ENCODE peak calls at places on chromosome 9, in ten cellular contexts. U is anterior cingulate cortex, P is erythroblast, F is GM19239, X is D341Med, B is AG04450, N is NCI-H1048, Q is WTC11, S is omental fat pad, Y is NCI-H345. K is an unnamed sample.
A peak's percentile ranks its signal among the peaks of the same experiment; 100 is the strongest.

GRCh38 chr9:118751077-118751847 is 618.0 kb downstream of the BRINP1 start:
- DNase-seq in U (no peak), P (no peak), F (no peak), X (no peak), B (no peak), N (no peak), Q (no peak), S (no peak), Y (no peak), K (no peak)

GRCh38 chr9:130805510-130806387 is 29.3 kb upstream of the ABL1 start:
- DNase-seq in U (no peak), P (no peak), F (no peak), X (no peak), B (no peak), N (no peak), Q (no peak), S (no peak), Y (no peak), K (no peak)

GRCh38 chr9:113154471-113154870 is 3.7 kb downstream of the SLC31A2 start:
- DNase-seq in U (peak; percentile 43), P (no peak), F (no peak), X (no peak), B (no peak), N (no peak), Q (no peak), S (no peak), Y (no peak), K (no peak)

GRCh38 chr9:134818591-134818990 is 62.0 kb upstream of the FCN2 start:
- DNase-seq in U (no peak), P (no peak), F (no peak), X (no peak), B (no peak), N (no peak), Q (no peak), S (no peak), Y (no peak), K (peak; percentile 71)

GRCh38 chr9:133889498-133890301 is 102.4 kb downstream of the VAV2 start:
- DNase-seq in U (peak; percentile 16), P (no peak), F (no peak), X (peak; percentile 58), B (no peak), N (no peak), Q (no peak), S (no peak), Y (peak; percentile 83), K (no peak)

GRCh38 chr9:85610074-85610855 is 131.5 kb downstream of the AGTPBP1 start:
- DNase-seq in U (peak; percentile 38), P (peak; percentile 81), F (peak; percentile 35), X (peak; percentile 64), B (peak; percentile 54), N (peak; percentile 34), Q (peak; percentile 12), S (no peak), Y (peak; percentile 45), K (no peak)

GRCh38 chr9:137310190-137311052 is 8.3 kb upstream of the NRARP start:
- DNase-seq in U (no peak), P (no peak), F (no peak), X (peak; percentile 58), B (no peak), N (no peak), Q (no peak), S (no peak), Y (no peak), K (peak; percentile 57)

GRCh38 chr9:37938121-37938906 is 34.4 kb upstream of the SLC25A51 start:
- DNase-seq in U (peak; percentile 39), P (no peak), F (no peak), X (no peak), B (peak; percentile 41), N (no peak), Q (no peak), S (no peak), Y (no peak), K (no peak)

GRCh38 chr9:98146101-98146991 is 27.3 kb upstream of the TRIM14 start:
- DNase-seq in U (no peak), P (no peak), F (no peak), X (no peak), B (no peak), N (no peak), Q (no peak), S (no peak), Y (peak; percentile 46), K (peak; percentile 98)

GRCh38 chr9:131448818-131449217 is 53.9 kb upstream of the POMT1 start:
- DNase-seq in U (no peak), P (no peak), F (no peak), X (no peak), B (no peak), N (no peak), Q (no peak), S (no peak), Y (no peak), K (no peak)

GRCh38 chr9:34252016-34252415 is 73.2 kb downstream of the UBAP1 start:
- DNase-seq in U (no peak), P (no peak), F (no peak), X (no peak), B (no peak), N (no peak), Q (no peak), S (no peak), Y (no peak), K (no peak)